ENCODE peak calls at places on chromosomes 16 and 17, in seven cellular contexts. T is Karpas-422, X is neural progenitor cell, A is DND-41, R is hepatocyte, P is OCI-LY7, V is fibroblast of lung. J is an unnamed sample.

GRCh38 chr17:19753049-19753444 is 4.9 kb upstream of the ALDH3A1 start:
- DNase-seq in T (no peak), X (no peak), A (no peak), R (no peak), P (no peak), V (peak), J (peak)

GRCh38 chr17:64781394-64781793 is 119.3 kb upstream of the SMURF2 start:
- DNase-seq in T (peak), X (peak), A (peak), R (peak), P (peak), V (peak), J (peak)

GRCh38 chr16:88468289-88469129 is 15.4 kb downstream of the ZFPM1 start:
- DNase-seq in T (peak), X (peak), A (peak), R (no peak), P (peak), V (no peak), J (peak)

GRCh38 chr16:29777576-29778360 is at the start of gene ZG16:
- DNase-seq in T (no peak), X (no peak), A (no peak), R (no peak), P (no peak), V (no peak), J (no peak)

GRCh38 chr17:14737984-14738651 is 437.2 kb downstream of the HS3ST3B1 start:
- DNase-seq in T (no peak), X (peak), A (no peak), R (peak), P (peak), V (peak), J (peak)

GRCh38 chr17:38687291-38687690 is 12.5 kb upstream of the EPOP start:
- DNase-seq in T (peak), X (no peak), A (no peak), R (no peak), P (no peak), V (peak), J (peak)

GRCh38 chr16:69413045-69413664 is 11.3 kb upstream of the CYB5B start:
- DNase-seq in T (no peak), X (no peak), A (no peak), R (no peak), P (no peak), V (no peak), J (no peak)

GRCh38 chr17:8740486-8740885 is 4.2 kb downstream of the CCDC42 start:
- DNase-seq in T (no peak), X (peak), A (peak), R (no peak), P (peak), V (no peak), J (no peak)

GRCh38 chr17:72372185-72372584 is 251.4 kb downstream of the SOX9 start:
- DNase-seq in T (no peak), X (no peak), A (no peak), R (no peak), P (no peak), V (peak), J (peak)

GRCh38 chr17:64572682-64573154 is 65.9 kb downstream of the CEP95 start:
- DNase-seq in T (peak), X (no peak), A (no peak), R (no peak), P (no peak), V (peak), J (peak)

GRCh38 chr16:8935989-8936388 is 27.7 kb downstream of the USP7 start:
- DNase-seq in T (peak), X (peak), A (no peak), R (no peak), P (peak), V (no peak), J (no peak)

GRCh38 chr16:2490190-2491105 is 15.5 kb downstream of the TBC1D24 start:
- DNase-seq in T (no peak), X (no peak), A (no peak), R (no peak), P (no peak), V (no peak), J (no peak)

GRCh38 chr17:7440823-7441174 is 1.5 kb downstream of the FGF11 start:
- DNase-seq in T (no peak), X (peak), A (no peak), R (peak), P (no peak), V (peak), J (peak)

GRCh38 chr17:70168979-70169706 is at the start of gene KCNJ2:
- DNase-seq in T (peak), X (peak), A (no peak), R (peak), P (peak), V (peak), J (peak)

GRCh38 chr16:57013268-57013667 is 23.9 kb downstream of the NLRC5 start:
- DNase-seq in T (no peak), X (no peak), A (no peak), R (no peak), P (no peak), V (peak), J (peak)

GRCh38 chr16:85417156-85417860 is 195.8 kb upstream of the GSE1 start:
- DNase-seq in T (no peak), X (no peak), A (peak), R (no peak), P (peak), V (no peak), J (no peak)

GRCh38 chr16:1277016-1277944 is 21.4 kb downstream of the TPSD1 start:
- DNase-seq in T (no peak), X (no peak), A (no peak), R (no peak), P (no peak), V (no peak), J (no peak)

GRCh38 chr17:73211745-73212144 is 18.9 kb downstream of the COG1 start:
- DNase-seq in T (no peak), X (no peak), A (no peak), R (no peak), P (no peak), V (no peak), J (no peak)

GRCh38 chr17:55577687-55578086 is 66.4 kb upstream of the SMIM36 start:
- DNase-seq in T (no peak), X (no peak), A (peak), R (no peak), P (no peak), V (peak), J (no peak)
- H2AFZ ChIP-seq in T (no peak), X (no peak), A (no peak), R (no peak), P (no peak), V (peak), J (peak)

GRCh38 chr17:29615048-29615385 is 7.7 kb downstream of the CORO6 start:
- DNase-seq in T (peak), X (peak), A (peak), R (no peak), P (no peak), V (no peak), J (peak)

GRCh38 chr17:29613371-29613837 is 9.3 kb downstream of the CORO6 start:
- DNase-seq in T (no peak), X (peak), A (no peak), R (peak), P (peak), V (peak), J (peak)

GRCh38 chr17:29614345-29615047 is 8.2 kb downstream of the CORO6 start:
- DNase-seq in T (no peak), X (peak), A (no peak), R (no peak), P (no peak), V (no peak), J (no peak)

GRCh38 chr17:29612404-29613370 is 10.0 kb downstream of the CORO6 start:
- DNase-seq in T (no peak), X (no peak), A (no peak), R (no peak), P (no peak), V (no peak), J (no peak)

GRCh38 chr17:29613856-29614255 is 8.9 kb downstream of the CORO6 start:
- DNase-seq in T (no peak), X (no peak), A (no peak), R (no peak), P (no peak), V (no peak), J (no peak)
- H3K4me3 ChIP-seq in T (no peak), X (no peak), A (no peak), R (no peak), P (no peak), V (no peak), J (peak)

GRCh38 chr17:16521070-16521727 is 29.2 kb upstream of the LRRC75A start:
- DNase-seq in T (peak), X (peak), A (peak), R (peak), P (peak), V (peak), J (peak)
- H2AFZ ChIP-seq in T (peak), X (peak), A (peak), R (peak), P (peak), V (peak), J (peak)

GRCh38 chr16:31134625-31135534 is 647 bp downstream of the PRSS8 start:
- DNase-seq in T (no peak), X (peak), A (no peak), R (peak), P (no peak), V (no peak), J (peak)
- H3K4me3 ChIP-seq in T (no peak), X (peak), A (no peak), R (peak), P (no peak), V (no peak), J (no peak)

GRCh38 chr17:43774304-43775250 is 4.2 kb downstream of the DUSP3 start:
- DNase-seq in T (no peak), X (no peak), A (no peak), R (no peak), P (no peak), V (no peak), J (no peak)

GRCh38 chr17:43779145-43780125 is 658 bp upstream of the DUSP3 start:
- DNase-seq in T (no peak), X (peak), A (no peak), R (no peak), P (no peak), V (no peak), J (no peak)

GRCh38 chr17:43782903-43783462 is 2.7 kb downstream of the CFAP97D1 start:
- DNase-seq in T (no peak), X (no peak), A (no peak), R (no peak), P (no peak), V (no peak), J (no peak)

GRCh38 chr17:43780135-43780534 is at the start of gene CFAP97D1:
- DNase-seq in T (no peak), X (no peak), A (no peak), R (no peak), P (no peak), V (no peak), J (no peak)

GRCh38 chr17:43778337-43779144 is at the start of gene DUSP3:
- DNase-seq in T (peak), X (peak), A (no peak), R (peak), P (peak), V (peak), J (peak)
- H2AFZ ChIP-seq in T (peak), X (peak), A (no peak), R (peak), P (peak), V (peak), J (peak)

DNA sequence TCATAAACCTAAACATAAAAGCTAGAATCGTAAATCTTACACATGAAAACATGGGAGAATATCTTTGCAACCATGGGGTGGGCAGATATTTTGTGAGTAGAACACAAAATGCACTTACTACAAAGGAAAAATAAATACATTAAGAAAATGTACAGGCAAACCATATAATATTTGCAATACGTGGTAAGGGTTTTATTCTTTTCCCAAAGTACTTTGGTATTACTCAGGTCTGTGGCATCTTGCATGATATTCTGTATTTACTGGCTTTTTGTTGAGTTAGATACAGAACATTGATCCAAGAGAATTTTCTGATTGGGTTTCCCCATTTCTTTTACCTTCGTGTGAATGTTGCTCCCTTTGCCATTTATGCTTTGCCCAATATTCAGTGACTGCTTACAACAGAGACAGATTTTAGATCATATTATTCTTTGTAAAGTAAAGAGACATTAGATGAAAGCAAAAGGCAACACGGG is 33.0 kb upstream of the ARHGAP17 start:
- DNase-seq in T (no peak), X (no peak), A (no peak), R (no peak), P (no peak), V (no peak), J (no peak)
- H3K4me3 ChIP-seq in T (no peak), X (no peak), A (peak), R (no peak), P (peak), V (peak), J (peak)

DNA sequence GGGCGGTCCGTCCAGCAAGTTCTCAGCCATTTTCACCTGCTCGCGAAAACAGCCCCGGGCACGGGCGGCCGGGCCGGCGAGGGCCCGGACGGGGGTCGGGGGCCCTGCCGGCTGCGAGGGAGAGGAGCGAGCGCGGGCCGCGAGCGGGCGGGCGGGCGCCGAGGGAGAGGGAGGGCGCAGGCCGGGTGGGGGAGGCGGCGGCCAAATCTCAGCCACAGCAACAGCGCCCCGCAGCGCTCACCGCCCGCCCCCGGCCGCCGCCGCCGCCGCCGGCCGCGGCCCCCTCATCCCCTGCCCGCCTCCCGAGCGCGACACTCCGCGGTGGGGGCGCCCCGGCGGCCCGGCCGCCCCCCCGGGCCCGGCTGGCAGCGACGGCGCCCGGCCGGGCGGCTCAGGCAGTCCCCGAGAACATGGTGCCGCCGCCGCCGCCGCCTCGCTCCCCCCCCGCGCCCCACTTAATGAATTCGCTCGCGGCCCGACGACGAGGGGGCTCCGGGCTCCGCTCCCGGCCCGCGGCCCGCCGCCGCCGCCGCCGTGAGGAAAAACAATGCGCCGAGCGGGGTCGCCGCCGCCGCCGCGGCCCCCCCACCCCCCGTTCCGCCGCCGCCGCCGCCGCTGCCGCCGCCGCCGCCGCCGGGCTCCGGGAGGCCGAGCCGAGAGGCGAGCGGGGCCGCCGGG is 487 bp downstream of the CREBBP start:
- DNase-seq in T (peak), X (peak), A (peak), R (peak), P (peak), V (peak), J (peak)
- H2AFZ ChIP-seq in T (no peak), X (no peak), A (no peak), R (no peak), P (no peak), V (no peak), J (no peak)